ENCODE peak calls at places on chromosomes 6 and 20, in five cellular contexts. I is astrocyte of the cerebellum, J is GM20000, G is AG10803, P is mammary epithelial cell. F is an unnamed sample.

GRCh38 chr6:71489736-71490135 is 201.1 kb downstream of the OGFRL1 start:
- DNase-seq in J (no peak), I (peak), G (peak), P (peak), F (peak)

GRCh38 chr6:105810105-105810921 is 275.8 kb upstream of the PRDM1 start:
- DNase-seq in P (peak), I (no peak), G (peak), J (peak), F (peak)

GRCh38 chr6:137776786-137777185 is 90.3 kb upstream of the TNFAIP3 start:
- DNase-seq in P (no peak), J (no peak), G (no peak), I (no peak), F (peak)

GRCh38 chr6:148776321-148776966 is 29.6 kb downstream of the UST start:
- DNase-seq in G (peak), J (no peak), P (peak), I (peak), F (peak)

GRCh38 chr6:44332585-44332984 is 9.9 kb upstream of the SPATS1 start:
- DNase-seq in P (no peak), J (no peak), I (peak), G (peak), F (no peak)

GRCh38 chr20:38875170-38875993 is 50.8 kb upstream of the FAM83D start:
- DNase-seq in I (no peak), P (no peak), J (peak), G (no peak), F (no peak)

GRCh38 chr20:15594296-15594695 is 979.0 kb downstream of the KIF16B start:
- DNase-seq in G (no peak), P (peak), I (no peak), J (no peak), F (no peak)

GRCh38 chr6:42066156-42066555 is 15.8 kb downstream of the TAF8 start:
- DNase-seq in I (no peak), P (no peak), G (no peak), J (no peak), F (no peak)

GRCh38 chr6:25369043-25369442 is 89.9 kb downstream of the CARMIL1 start:
- DNase-seq in I (no peak), J (no peak), G (no peak), P (no peak), F (no peak)

GRCh38 chr6:149271348-149272340 is 45.9 kb upstream of the TAB2 start:
- DNase-seq in G (peak), J (peak), P (no peak), I (no peak), F (peak)

GRCh38 chr6:12163149-12163548 is 127.0 kb upstream of the EDN1 start:
- DNase-seq in P (no peak), G (no peak), I (no peak), J (peak), F (no peak)

GRCh38 chr6:43097502-43097901 is 21.4 kb downstream of the PTK7 start:
- DNase-seq in I (no peak), P (no peak), G (no peak), J (no peak), F (no peak)

GRCh38 chr6:4134841-4135664 is at the start of gene ECI2:
- DNase-seq in I (no peak), J (peak), G (peak), P (peak), F (peak)

GRCh38 chr6:119395192-119395591 is 45.6 kb upstream of the MAN1A1 start:
- DNase-seq in J (no peak), G (no peak), P (no peak), I (no peak), F (no peak)

GRCh38 chr6:12350644-12351173 is 60.5 kb downstream of the EDN1 start:
- DNase-seq in P (no peak), G (no peak), I (no peak), J (no peak), F (no peak)

GRCh38 chr6:139713911-139714527 is 339.6 kb upstream of the CITED2 start:
- DNase-seq in J (no peak), I (peak), P (no peak), G (peak), F (no peak)

GRCh38 chr6:39791311-39791710 is 865 bp upstream of the DAAM2 start:
- DNase-seq in P (no peak), G (peak), J (no peak), I (no peak), F (peak)

GRCh38 chr6:39790772-39791171 is 1.4 kb upstream of the DAAM2 start:
- DNase-seq in G (peak), I (no peak), J (no peak), P (no peak), F (no peak)

GRCh38 chr6:39792501-39793450 is 600 bp downstream of the DAAM2 start:
- DNase-seq in I (no peak), J (no peak), P (no peak), G (peak), F (peak)

GRCh38 chr6:39793528-39793927 is 1.4 kb downstream of the DAAM2 start:
- DNase-seq in I (no peak), G (no peak), J (no peak), P (no peak), F (no peak)

GRCh38 chr6:39791850-39792500 is at the start of gene DAAM2:
- DNase-seq in J (peak), I (no peak), P (no peak), G (peak), F (peak)
- TF ChIP-seq CTCF in J (no peak), I (peak), P (no peak), G (peak), F (no peak)

GRCh38 chr20:3704085-3704484 is 8.3 kb downstream of the SIGLEC1 start:
- DNase-seq in J (no peak), P (no peak), G (no peak), I (no peak), F (no peak)
- TF ChIP-seq CTCF in J (no peak), P (no peak), G (no peak), I (no peak), F (no peak)

GRCh38 chr6:166772518-166772917 is 145.5 kb upstream of the RPS6KA2 start:
- DNase-seq in J (no peak), I (no peak), P (no peak), G (no peak), F (no peak)
- TF ChIP-seq CTCF in J (peak), I (peak), P (no peak), G (no peak), F (peak)

DNA sequence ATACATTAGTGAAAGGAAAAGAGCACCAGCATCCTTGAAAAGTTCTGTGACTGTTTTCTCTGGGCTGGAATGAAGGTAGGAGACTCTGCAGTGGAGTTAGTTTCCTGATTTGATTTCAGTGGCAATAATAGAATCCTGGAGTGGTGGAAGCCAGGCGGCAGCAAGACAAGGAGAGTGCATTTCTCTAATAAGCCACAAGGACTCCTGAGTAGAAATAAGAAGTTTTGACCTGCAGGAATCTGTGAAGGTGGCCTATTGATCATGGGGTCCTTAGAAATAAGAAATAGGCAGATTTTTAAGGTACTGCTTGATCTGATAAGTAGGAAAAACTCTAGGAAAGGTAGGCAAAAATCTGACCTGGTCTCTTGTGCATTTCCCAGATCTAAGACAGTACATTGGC is 68.4 kb upstream of the ELOVL5 start:
- DNase-seq in I (no peak), G (no peak), P (no peak), J (no peak), F (no peak)
- TF ChIP-seq CTCF in I (no peak), G (peak), P (no peak), J (no peak), F (peak)

DNA sequence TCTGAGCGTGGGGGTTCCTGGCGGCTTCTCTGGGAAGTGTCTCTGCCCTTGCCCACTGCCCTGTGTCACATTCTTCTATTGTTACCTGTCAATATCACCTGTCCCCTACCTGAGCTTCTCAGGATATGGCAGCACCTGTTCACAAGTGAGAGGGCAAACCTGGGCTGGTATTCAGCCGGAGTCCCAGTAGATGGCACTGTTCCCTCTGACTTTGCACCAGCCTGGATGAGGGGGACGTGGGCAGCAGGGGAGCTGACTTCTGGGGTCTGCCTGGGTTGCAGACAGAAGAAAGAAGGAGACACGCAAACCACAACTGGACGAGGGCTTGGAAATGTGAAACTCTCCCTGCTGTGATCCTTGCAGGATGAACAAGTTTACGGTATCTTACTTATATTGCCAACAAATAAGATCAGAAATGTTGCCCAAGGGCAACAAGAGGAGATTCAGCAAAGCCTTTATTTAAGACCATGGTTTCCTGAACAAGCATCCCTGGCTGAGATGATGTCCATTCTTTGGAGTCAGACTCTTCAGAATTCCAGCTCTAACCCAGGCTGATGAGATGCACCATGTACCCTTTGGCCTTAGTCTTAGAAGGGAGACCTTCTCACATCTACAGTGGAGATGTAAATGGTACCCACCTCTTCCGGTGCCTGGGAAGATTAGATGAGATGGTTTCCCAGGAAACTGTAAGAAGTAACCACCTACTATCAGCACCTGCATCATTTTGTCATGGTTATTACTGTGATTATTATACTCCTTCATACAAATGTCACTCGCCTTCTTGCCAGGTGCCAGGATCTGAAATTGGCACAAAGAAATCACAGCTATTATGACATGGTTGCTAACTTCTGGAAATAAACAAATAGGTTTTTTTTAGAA is 400.0 kb upstream of the CDH4 start:
- DNase-seq in P (no peak), J (no peak), I (no peak), G (no peak), F (no peak)
- TF ChIP-seq CTCF in P (peak), J (peak), I (peak), G (peak), F (peak)

GRCh38 chr6:1406306-1407058 is 17.1 kb downstream of the FOXF2 start:
- DNase-seq in G (peak), I (peak), J (no peak), P (no peak), F (peak)
- TF ChIP-seq CTCF in G (no peak), I (no peak), J (no peak), P (no peak), F (no peak)

GRCh38 chr6:122726649-122727048 is 52.9 kb upstream of the FABP7 start:
- DNase-seq in G (peak), I (no peak), J (no peak), P (peak), F (peak)
- TF ChIP-seq CTCF in G (peak), I (peak), J (peak), P (peak), F (peak)

GRCh38 chr6:81838724-81839425 is 86.4 kb upstream of the TENT5A start:
- DNase-seq in J (no peak), P (no peak), I (no peak), G (no peak), F (no peak)
- TF ChIP-seq CTCF in J (no peak), P (peak), I (no peak), G (no peak), F (no peak)

DNA sequence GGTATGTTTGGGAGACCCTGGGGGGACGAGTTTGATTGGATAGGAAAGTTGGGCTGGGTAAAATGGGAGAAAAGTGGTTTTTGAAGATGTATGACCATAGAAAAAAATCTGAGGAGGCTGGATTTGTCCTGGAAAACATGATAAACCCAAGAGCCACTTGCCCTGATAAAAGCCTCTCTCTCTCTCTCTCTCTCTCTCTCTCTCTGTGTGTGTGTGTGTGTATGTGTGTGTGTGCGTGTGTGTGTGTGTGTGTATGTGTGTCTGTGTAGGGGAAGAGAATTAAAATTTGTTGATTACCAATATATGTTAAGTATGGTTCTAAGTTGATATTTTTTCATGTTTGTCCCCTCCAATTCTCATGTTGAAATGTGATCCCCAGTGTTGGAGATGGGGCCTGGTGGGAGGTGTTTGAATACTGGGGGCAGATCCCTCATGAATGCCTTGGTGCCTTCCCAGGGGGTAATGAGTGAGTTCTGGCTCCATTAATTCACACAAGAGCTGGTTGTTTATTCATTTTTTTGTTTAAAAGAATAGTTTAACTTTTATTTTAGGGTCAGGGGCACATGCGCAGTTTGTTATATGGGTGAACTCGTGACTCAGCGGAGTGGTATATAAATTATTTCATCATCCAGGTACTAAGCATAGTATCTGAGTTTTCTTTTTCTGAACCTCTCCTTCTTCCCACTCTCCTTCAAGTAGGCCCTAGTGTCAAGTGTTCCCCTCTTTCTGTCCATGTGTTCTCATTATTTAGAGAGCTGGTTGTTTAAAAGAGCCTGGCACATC is 208.8 kb downstream of the TFAP2B start:
- DNase-seq in J (no peak), G (no peak), P (no peak), I (no peak), F (no peak)
- TF ChIP-seq CTCF in J (no peak), G (no peak), P (no peak), I (no peak), F (no peak)

GRCh38 chr6:53066874-53067273 is 1.7 kb downstream of the FBXO9 start:
- DNase-seq in P (no peak), I (no peak), J (no peak), G (no peak), F (no peak)

GRCh38 chr6:53066059-53066406 is 829 bp downstream of the FBXO9 start:
- DNase-seq in I (no peak), G (peak), P (peak), J (peak), F (peak)

GRCh38 chr6:53065266-53066058 is at the start of gene FBXO9:
- DNase-seq in G (peak), J (peak), P (no peak), I (no peak), F (no peak)

GRCh38 chr6:53062369-53062639 is 2.9 kb upstream of the FBXO9 start:
- DNase-seq in P (no peak), G (no peak), J (no peak), I (no peak), F (no peak)

GRCh38 chr6:53064726-53065265 is 408 bp upstream of the FBXO9 start:
- DNase-seq in P (peak), J (peak), G (peak), I (peak), F (peak)
- TF ChIP-seq CTCF in P (no peak), J (no peak), G (no peak), I (no peak), F (peak)